ENCODE peak calls at places on chromosomes 3 and 15, in six cellular contexts. O, P, T, W, F and G are unnamed samples.

GRCh38 chr15:45197512-45197911 is 9.7 kb upstream of the SHF start:
- DNase-seq in O (no peak), P (no peak), T (no peak), W (no peak), F (no peak), G (no peak)

GRCh38 chr3:141095546-141095937 is 44.4 kb downstream of the SPSB4 start:
- DNase-seq in O (no peak), P (no peak), T (no peak), W (no peak), F (no peak), G (no peak)

GRCh38 chr3:118628704-118629341 is 405.8 kb downstream of the IGSF11 start:
- DNase-seq in O (peak; percentile 87), P (peak; percentile 57), T (peak; percentile 45), W (peak; percentile 3), F (peak; percentile 59), G (no peak)

GRCh38 chr3:188415196-188415595 is 261.2 kb downstream of the LPP start:
- DNase-seq in O (no peak), P (no peak), T (no peak), W (no peak), F (no peak), G (no peak)

GRCh38 chr3:16743276-16743675 is 138.1 kb upstream of the DAZL start:
- DNase-seq in O (no peak), P (no peak), T (no peak), W (no peak), F (no peak), G (no peak)

GRCh38 chr3:126284258-126284904 is 72.8 kb downstream of the KLF15 start:
- DNase-seq in O (no peak), P (no peak), T (peak; percentile 15), W (no peak), F (no peak), G (no peak)

GRCh38 chr3:155420869-155421486 is 127.5 kb upstream of the STRIT1 start:
- DNase-seq in O (no peak), P (no peak), T (no peak), W (no peak), F (no peak), G (no peak)

GRCh38 chr15:28987337-28987736 is 101.6 kb downstream of the APBA2 start:
- DNase-seq in O (no peak), P (no peak), T (no peak), W (no peak), F (no peak), G (no peak)

GRCh38 chr3:122576174-122576940 is 1.1 kb upstream of the PARP15 start:
- DNase-seq in O (no peak), P (no peak), T (peak; percentile 35), W (no peak), F (no peak), G (no peak)

GRCh38 chr15:62135532-62136134 is 29.5 kb downstream of the C2CD4B start:
- DNase-seq in O (no peak), P (no peak), T (no peak), W (peak; percentile 74), F (no peak), G (no peak)

GRCh38 chr3:77014236-77014635 is 25.7 kb upstream of the ROBO2 start:
- DNase-seq in O (no peak), P (no peak), T (no peak), W (no peak), F (no peak), G (no peak)

GRCh38 chr3:31105438-31106077 is 211.1 kb upstream of the GADL1 start:
- DNase-seq in O (no peak), P (no peak), T (peak; percentile 28), W (peak; percentile 47), F (no peak), G (no peak)

GRCh38 chr3:55091381-55092225 is 163.7 kb upstream of the LRTM1 start:
- DNase-seq in O (no peak), P (no peak), T (no peak), W (no peak), F (no peak), G (no peak)

GRCh38 chr3:22939349-22939748 is 263.8 kb upstream of the UBE2E2 start:
- DNase-seq in O (no peak), P (no peak), T (no peak), W (peak; percentile 39), F (no peak), G (no peak)

GRCh38 chr3:188021502-188022040 is 132.4 kb upstream of the LPP start:
- DNase-seq in O (no peak), P (no peak), T (no peak), W (no peak), F (no peak), G (no peak)

GRCh38 chr3:193645806-193646205 is 52.8 kb downstream of the OPA1 start:
- DNase-seq in O (no peak), P (no peak), T (no peak), W (no peak), F (no peak), G (no peak)

GRCh38 chr15:84764585-84764984 is 16.2 kb downstream of the ZNF592 start:
- DNase-seq in O (no peak), P (no peak), T (no peak), W (no peak), F (no peak), G (no peak)

GRCh38 chr3:27456554-27456953 is 27.6 kb downstream of the SLC4A7 start:
- DNase-seq in O (no peak), P (no peak), T (no peak), W (no peak), F (no peak), G (no peak)

GRCh38 chr15:67125589-67126502 is 60.4 kb downstream of the SMAD3 start:
- DNase-seq in O (no peak), P (peak; percentile 84), T (no peak), W (peak; percentile 70), F (peak; percentile 93), G (no peak)